ENCODE peak calls at places on chromosome 3, in five cellular contexts. E is A549, M is GM12878, B is K562, I is GM23338. L is an unnamed sample.

GRCh38 chr3:71776543-71776942 is 8.4 kb downstream of the PROK2 start:
- DNase-seq in E (no peak), B (no peak), M (no peak), I (no peak), L (no peak)

GRCh38 chr3:85796140-85796539 is 837.4 kb downstream of the CADM2 start:
- DNase-seq in M (no peak), B (no peak), E (no peak), I (no peak), L (no peak)

GRCh38 chr3:36796896-36797295 is 32.5 kb upstream of the DCLK3 start:
- DNase-seq in B (no peak), M (no peak), E (no peak), I (no peak), L (no peak)

GRCh38 chr3:15676259-15676658 is 74.7 kb downstream of the BTD start:
- DNase-seq in E (no peak), B (no peak), M (no peak), I (no peak), L (no peak)

GRCh38 chr3:9032236-9032777 is 69.0 kb upstream of the RAD18 start:
- DNase-seq in B (no peak), M (no peak), E (no peak), I (no peak), L (no peak)

GRCh38 chr3:11328196-11328945 is 56.2 kb downstream of the ATG7 start:
- DNase-seq in I (no peak), M (no peak), E (no peak), B (no peak), L (no peak)

GRCh38 chr3:50246517-50246954 is 10.5 kb downstream of the GNAI2 start:
- DNase-seq in E (peak; percentile 57), M (no peak), B (peak; percentile 49), I (peak; percentile 52), L (no peak)

GRCh38 chr3:12750223-12750622 is 8.8 kb downstream of the TMEM40 start:
- DNase-seq in I (no peak), M (no peak), E (no peak), B (peak; percentile 58), L (peak; percentile 31)

GRCh38 chr3:148227534-148227933 is 470.2 kb upstream of the AGTR1 start:
- DNase-seq in E (no peak), I (no peak), M (no peak), B (no peak), L (no peak)

GRCh38 chr3:120561251-120562045 is 34.7 kb upstream of the NDUFB4 start:
- DNase-seq in I (peak; percentile 88), B (peak; percentile 30), M (no peak), E (no peak), L (peak; percentile 35)

GRCh38 chr3:134371542-134372324 is 2.5 kb downstream of the AMOTL2 start:
- DNase-seq in E (no peak), B (no peak), I (no peak), M (no peak), L (no peak)

GRCh38 chr3:134373942-134374790 is at the start of gene AMOTL2:
- DNase-seq in I (peak; percentile 99), B (peak; percentile 68), M (no peak), E (peak; percentile 90), L (peak; percentile 89)

GRCh38 chr3:134374791-134375541 is 719 bp upstream of the AMOTL2 start:
- DNase-seq in E (peak; percentile 61), B (no peak), M (no peak), I (peak; percentile 92), L (peak; percentile 29)

GRCh38 chr3:134372405-134373277 is 1.6 kb downstream of the AMOTL2 start:
- DNase-seq in M (no peak), I (no peak), E (no peak), B (no peak), L (no peak)

GRCh38 chr3:134373278-134373941 is 837 bp downstream of the AMOTL2 start:
- DNase-seq in B (no peak), I (peak; percentile 99), E (no peak), M (no peak), L (peak; percentile 86)
- TF ChIP-seq JUNB in B (no peak), I (no peak), E (no peak), M (no peak), L (no peak)

DNA sequence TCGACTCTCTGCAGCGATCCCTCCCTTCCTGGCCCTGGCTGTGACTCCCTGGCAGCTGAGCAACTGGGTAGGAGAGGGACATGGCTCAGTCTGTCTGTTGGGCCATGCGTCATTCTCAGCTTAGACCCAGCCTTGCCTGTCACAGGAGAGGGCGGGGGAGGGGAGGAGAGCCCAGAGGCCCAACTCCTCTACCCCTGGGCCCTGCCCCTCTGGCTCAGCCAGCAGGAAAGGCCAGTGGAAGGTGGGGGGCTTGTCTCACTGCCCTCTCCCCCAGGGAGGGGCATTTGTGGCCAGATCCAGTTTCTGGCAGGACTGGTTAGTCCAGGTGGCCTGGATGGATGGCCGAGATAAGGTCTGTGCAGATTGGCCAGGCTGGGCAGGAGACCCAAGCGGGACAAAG is 31.6 kb downstream of the DNAJB8 start:
- DNase-seq in B (no peak), I (peak; percentile 40), M (no peak), E (no peak), L (no peak)
- TF ChIP-seq JUNB in B (no peak), I (no peak), M (no peak), E (no peak), L (no peak)

GRCh38 chr3:32954506-32954905 is 3.1 kb downstream of the CCR4 start:
- DNase-seq in M (no peak), B (no peak), E (no peak), I (no peak), L (no peak)

GRCh38 chr3:32951410-32951811 is at the start of gene CCR4:
- DNase-seq in B (no peak), I (no peak), E (no peak), M (no peak), L (no peak)

GRCh38 chr3:32950516-32950915 is 928 bp upstream of the CCR4 start:
- DNase-seq in I (no peak), E (no peak), M (no peak), B (no peak), L (no peak)

GRCh38 chr3:32948625-32949445 is 2.6 kb upstream of the CCR4 start:
- DNase-seq in M (no peak), B (no peak), E (no peak), I (no peak), L (no peak)

DNA sequence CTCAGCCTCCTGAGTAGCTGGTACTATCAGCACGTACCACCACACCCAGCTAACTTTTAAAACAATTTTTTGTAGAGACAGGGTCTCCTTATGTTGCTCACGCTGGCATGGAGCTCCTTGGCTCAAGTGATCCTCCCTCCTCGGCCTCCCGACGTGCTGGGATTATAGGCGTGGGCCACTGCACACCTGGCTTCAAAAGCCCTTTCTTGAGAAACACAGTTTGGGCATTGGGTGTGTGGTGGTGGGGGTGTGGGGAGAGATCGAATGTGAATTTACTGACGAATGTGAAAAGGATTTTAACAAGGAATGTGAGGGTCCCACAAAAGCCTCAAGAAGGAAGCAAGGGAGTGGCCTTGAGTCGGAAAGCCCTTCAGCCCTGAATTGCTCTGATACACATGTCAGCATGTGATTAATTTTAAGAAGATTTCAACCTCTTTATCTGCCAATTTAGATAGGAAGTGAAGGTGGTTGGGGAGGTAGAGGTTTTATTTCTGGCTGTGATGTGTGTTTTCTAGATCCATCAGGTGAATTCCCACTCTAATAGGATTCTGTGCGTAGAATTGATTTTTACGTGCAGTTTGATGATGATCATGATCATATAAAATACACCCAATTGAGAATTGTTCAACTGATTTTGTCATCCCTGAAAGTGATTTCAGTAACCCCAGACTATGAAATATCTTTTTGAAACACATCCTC is 1.1 kb downstream of the CCR4 start:
- DNase-seq in E (no peak), I (no peak), B (no peak), M (no peak), L (no peak)
- TF ChIP-seq JUNB in E (no peak), I (no peak), B (no peak), M (no peak), L (no peak)

GRCh38 chr3:193859195-193859594 is 266.2 kb downstream of the OPA1 start:
- DNase-seq in E (no peak), I (no peak), B (peak; percentile 73), M (no peak), L (no peak)

GRCh38 chr3:193861036-193861435 is 268.0 kb downstream of the OPA1 start:
- DNase-seq in E (no peak), M (no peak), B (no peak), I (no peak), L (no peak)

GRCh38 chr3:193865879-193866480 is 270.0 kb upstream of the HES1 start:
- DNase-seq in E (no peak), M (no peak), B (no peak), I (no peak), L (no peak)

GRCh38 chr3:193865339-193865738 is 270.6 kb upstream of the HES1 start:
- DNase-seq in I (no peak), M (no peak), E (no peak), B (no peak), L (no peak)

GRCh38 chr3:193863657-193864323 is 270.8 kb downstream of the OPA1 start:
- DNase-seq in M (no peak), B (no peak), E (no peak), I (no peak), L (no peak)
- TF ChIP-seq JUNB in M (no peak), B (no peak), E (no peak), I (no peak), L (no peak)

L was measured in HepG2.